ENCODE peak calls at places on chromosomes 2 and 18, in four cellular contexts. S is gastrocnemius medialis; F is CD4-positive, alpha-beta memory T cell; I is right cardiac atrium. K is an unnamed sample.
A peak's percentile ranks its signal among the peaks of the same experiment; 100 is the strongest.

GRCh38 chr18:8814206-8814605 is 108.8 kb downstream of the MTCL1 start:
- DNase-seq in I (no peak), S (no peak), F (no peak), K (no peak)

GRCh38 chr2:109147405-109147804 is 18.4 kb downstream of the SH3RF3 start:
- DNase-seq in I (no peak), S (no peak), F (no peak), K (no peak)

GRCh38 chr2:119064567-119064966 is 94.0 kb downstream of the C1QL2 start:
- DNase-seq in S (no peak), I (no peak), F (no peak), K (no peak)

GRCh38 chr2:232276084-232276738 is 102.3 kb upstream of the ALPP start:
- DNase-seq in I (no peak), F (no peak), S (no peak), K (no peak)

GRCh38 chr2:233051241-233052149 is 8.6 kb upstream of the INPP5D start:
- DNase-seq in I (peak; percentile 91), S (no peak), F (no peak), K (peak; percentile 88)

GRCh38 chr2:47072728-47073191 is 82.3 kb downstream of the STPG4 start:
- DNase-seq in I (peak; percentile 70), F (no peak), S (peak; percentile 47), K (peak; percentile 73)

GRCh38 chr2:216362730-216363129 is 9.6 kb downstream of the MARCHF4 start:
- DNase-seq in I (no peak), F (no peak), S (no peak), K (no peak)

GRCh38 chr18:34222396-34223163 is 2.1 kb downstream of the NOL4 start:
- DNase-seq in S (no peak), F (no peak), I (peak; percentile 35), K (peak; percentile 47)

GRCh38 chr2:238941262-238941792 is 93.4 kb downstream of the TWIST2 start:
- DNase-seq in S (no peak), F (no peak), I (no peak), K (no peak)

GRCh38 chr2:11239718-11240462 is 84.6 kb downstream of the SLC66A3 start:
- DNase-seq in S (no peak), I (no peak), F (no peak), K (no peak)

GRCh38 chr2:148989882-148990493 is 48.5 kb upstream of the LYPD6B start:
- DNase-seq in S (peak; percentile 26), F (peak; percentile 64), I (no peak), K (peak; percentile 51)

DNA sequence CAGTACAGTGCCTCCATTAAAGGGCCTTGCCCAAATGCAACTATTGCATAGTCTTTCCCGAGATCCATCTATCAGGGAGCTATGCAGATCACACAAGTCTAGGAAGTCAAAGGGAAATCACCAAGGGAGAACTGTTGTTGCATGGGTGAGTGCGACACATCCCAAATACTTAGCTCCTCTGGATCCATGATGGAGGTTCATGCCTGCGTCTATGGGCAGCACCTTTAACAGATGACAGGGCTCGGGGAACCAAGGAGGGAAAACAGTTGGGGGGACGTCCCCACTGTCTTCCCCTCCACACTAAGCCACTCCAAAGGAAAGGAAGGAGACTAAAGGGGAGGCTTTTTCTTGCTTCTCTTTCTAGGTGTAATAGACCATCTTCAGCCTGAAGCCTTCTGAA is 552.8 kb upstream of the PKDCC start:
- DNase-seq in S (no peak), I (no peak), F (no peak), K (no peak)
- H3K9me3 ChIP-seq in S (peaks cover 11% of the 10 kb centered on the region), I (peaks cover 16% of the 10 kb centered on the region), F (peaks cover 23% of the 10 kb centered on the region), K (peaks cover 9% of the 10 kb centered on the region)

GRCh38 chr2:235802542-235802941 is 308.7 kb downstream of the AGAP1 start:
- DNase-seq in F (no peak), I (no peak), S (no peak), K (no peak)
- H3K4me3 ChIP-seq in F (no peak overlapping the region), I (no peak overlapping the region), S (no peak overlapping the region), K (no peak overlapping the region)

DNA sequence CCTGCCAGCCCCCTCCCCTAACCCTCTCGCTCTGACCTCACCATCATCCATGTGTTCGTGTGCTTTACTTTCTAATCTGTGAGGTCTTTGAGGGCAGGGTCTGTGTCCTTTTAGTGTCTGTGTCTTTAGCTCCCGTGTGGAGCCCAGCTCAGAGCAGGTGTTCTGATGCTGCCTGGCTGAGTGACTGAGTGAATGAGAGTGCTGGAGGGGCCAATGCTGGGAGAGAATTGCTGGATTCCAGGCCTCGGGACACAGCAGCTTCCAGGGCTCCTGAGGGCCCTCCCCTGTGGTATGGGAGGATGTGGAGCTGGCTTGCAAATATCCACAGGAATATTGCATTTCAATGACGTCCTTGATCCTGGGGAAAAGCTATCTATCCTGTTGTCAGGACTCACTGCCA is 160.6 kb downstream of the ANKRD30B start:
- DNase-seq in F (no peak), I (no peak), S (no peak), K (no peak)
- H3K9me3 ChIP-seq in F (no peaks in the 10 kb centered on the region), I (no peaks in the 10 kb centered on the region), S (no peaks in the 10 kb centered on the region), K (no peaks in the 10 kb centered on the region)

DNA sequence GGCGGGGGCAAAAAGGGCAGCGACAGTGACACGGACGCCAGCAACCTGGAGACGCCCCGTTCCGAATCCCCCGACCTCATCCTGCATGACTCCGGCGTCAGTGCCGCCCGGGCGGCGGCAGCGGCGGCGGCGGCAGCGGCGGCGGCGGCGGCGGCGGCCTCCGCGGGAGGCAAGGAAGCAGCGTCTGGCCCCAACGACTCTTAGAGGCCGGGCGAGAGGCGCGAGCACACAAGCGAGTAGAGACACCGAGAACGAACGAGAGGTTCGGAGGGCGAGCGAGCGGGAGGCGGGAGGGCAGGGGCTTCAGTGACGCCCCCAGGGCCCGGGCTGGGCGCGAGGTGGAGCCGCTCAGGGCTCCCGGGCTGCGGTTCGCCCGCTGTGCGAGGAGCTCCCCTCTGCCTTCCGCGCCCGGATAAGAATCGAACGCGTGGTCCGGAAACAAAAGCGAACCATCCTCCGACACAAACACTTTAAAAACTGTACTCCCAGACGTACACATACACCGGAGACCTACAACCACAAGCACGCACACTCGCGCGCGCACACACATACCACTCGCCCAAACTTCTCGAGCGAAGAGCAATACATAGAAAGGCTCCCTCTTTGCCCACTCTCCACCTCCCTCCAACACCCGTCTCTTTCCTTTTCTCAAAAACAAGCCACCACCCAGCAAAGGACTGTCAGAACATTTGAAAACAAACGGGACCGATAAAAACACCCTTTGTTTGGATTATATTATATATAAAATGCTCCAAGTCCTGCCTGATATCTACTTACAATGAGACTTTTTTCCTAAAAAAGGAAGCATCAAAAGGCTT is 2.8 kb downstream of the SP9 start:
- DNase-seq in F (no peak), I (no peak), S (no peak), K (no peak)
- H3K4me3 ChIP-seq in F (no peak overlapping the region), I (peak overlapping the region; percentile 5), S (peak overlapping the region; percentile 60), K (no peak overlapping the region)

DNA sequence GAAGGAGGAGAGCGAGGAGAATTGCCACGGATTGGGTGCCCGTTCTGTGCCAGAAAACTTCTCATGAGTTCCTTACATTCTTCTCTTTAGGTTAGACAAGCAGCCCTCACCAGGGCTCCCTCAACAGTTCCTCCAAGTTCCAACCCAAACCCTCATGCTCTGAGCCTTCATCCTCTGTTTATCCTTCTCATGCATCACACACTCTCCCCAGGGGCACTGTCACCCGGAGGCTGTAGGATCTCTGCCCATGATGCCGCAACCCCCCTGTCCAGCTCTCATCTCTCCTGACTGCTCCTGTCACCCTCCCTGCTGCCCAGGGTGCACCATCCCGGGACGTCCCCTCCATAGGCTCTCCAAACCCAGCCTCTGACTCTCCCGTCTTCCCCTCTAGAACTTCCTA is 99.4 kb upstream of the MYCN start:
- DNase-seq in S (no peak), I (no peak), F (no peak), K (no peak)
- H3K9me3 ChIP-seq in S (no peaks in the 10 kb centered on the region), I (no peaks in the 10 kb centered on the region), F (no peaks in the 10 kb centered on the region), K (no peaks in the 10 kb centered on the region)

GRCh38 chr2:575728-576237 is 101.4 kb downstream of the TMEM18 start:
- DNase-seq in F (no peak), S (no peak), I (no peak), K (no peak)
- H3K4me3 ChIP-seq in F (no peak overlapping the region), S (no peak overlapping the region), I (no peak overlapping the region), K (no peak overlapping the region)

GRCh38 chr2:159015174-159015573 is 46.7 kb downstream of the TANC1 start:
- DNase-seq in F (no peak), S (no peak), I (no peak), K (no peak)
- H3K9me3 ChIP-seq in F (peaks cover 12% of the 10 kb centered on the region), S (no peaks in the 10 kb centered on the region), I (no peaks in the 10 kb centered on the region), K (peaks cover 18% of the 10 kb centered on the region)

GRCh38 chr2:165655653-165656052 is 138.4 kb downstream of the GALNT3 start:
- DNase-seq in F (no peak), I (no peak), S (no peak), K (no peak)
- H3K4me3 ChIP-seq in F (no peak overlapping the region), I (peak overlapping the region; percentile 16), S (no peak overlapping the region), K (no peak overlapping the region)

GRCh38 chr18:35306588-35307250 is 16.7 kb upstream of the ZSCAN30 start:
- DNase-seq in S (no peak), F (no peak), I (no peak), K (no peak)

DNA sequence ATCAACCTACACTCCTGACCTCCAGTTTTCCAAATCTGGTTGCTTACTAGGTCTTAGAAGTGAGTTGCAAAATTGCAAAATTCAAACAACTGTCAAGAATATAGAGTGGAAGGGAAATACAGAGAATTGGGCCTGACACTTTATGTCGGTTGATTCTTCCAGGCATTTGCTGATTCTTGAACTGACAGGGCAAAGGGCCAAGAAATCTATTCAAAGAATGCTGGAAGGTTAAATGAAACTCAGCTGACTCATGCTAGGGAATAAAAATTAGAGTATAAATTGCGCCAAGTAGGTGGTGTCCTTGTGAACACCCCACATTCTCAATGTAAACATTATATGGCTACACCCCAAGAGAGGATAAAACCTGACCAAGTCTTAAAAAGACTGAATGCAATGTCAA is 21.5 kb upstream of the ZSCAN30 start:
- DNase-seq in S (no peak), I (no peak), F (no peak), K (no peak)
- H3K9me3 ChIP-seq in S (peaks cover 14% of the 10 kb centered on the region), I (peaks cover 4% of the 10 kb centered on the region), F (peaks cover 34% of the 10 kb centered on the region), K (peaks cover 93% of the 10 kb centered on the region)

GRCh38 chr2:1140389-1141003 is 189.8 kb downstream of the SNTG2 start:
- DNase-seq in I (no peak), F (no peak), S (no peak), K (no peak)

GRCh38 chr2:1136071-1136470 is 185.4 kb downstream of the SNTG2 start:
- DNase-seq in F (no peak), I (no peak), S (no peak), K (no peak)

GRCh38 chr2:1137992-1138391 is 187.3 kb downstream of the SNTG2 start:
- DNase-seq in I (no peak), S (no peak), F (no peak), K (no peak)

GRCh38 chr2:1134629-1135028 is 184.0 kb downstream of the SNTG2 start:
- DNase-seq in I (no peak), S (no peak), F (no peak), K (no peak)

GRCh38 chr2:1136807-1137663 is 186.4 kb downstream of the SNTG2 start:
- DNase-seq in F (no peak), S (no peak), I (no peak), K (no peak)
- H3K4me3 ChIP-seq in F (no peak overlapping the region), S (no peak overlapping the region), I (no peak overlapping the region), K (no peak overlapping the region)

K was measured in heart left ventricle.